ENCODE peak calls at places on chromosomes 6 and 20, in seven cellular contexts. V is choroid plexus epithelial cell, R is foreskin fibroblast, K is fibroblast of villous mesenchyme, F is A549, E is endothelial cell, Q is heart left ventricle. L is an unnamed sample.

GRCh38 chr6:15276036-15276435 is 30.2 kb downstream of the JARID2 start:
- DNase-seq in V (no peak), R (no peak), K (no peak), F (no peak), E (no peak), Q (no peak), L (no peak)

GRCh38 chr20:41072099-41072798 is 43.6 kb downstream of the TOP1 start:
- DNase-seq in V (peak), R (peak), K (peak), F (no peak), E (no peak), Q (no peak), L (no peak)

GRCh38 chr6:123398072-123398471 is 238.7 kb downstream of the TRDN start:
- DNase-seq in V (no peak), R (no peak), K (no peak), F (no peak), E (no peak), Q (no peak), L (no peak)

GRCh38 chr20:45405566-45406259 is 2.4 kb upstream of the DBNDD2 start:
- DNase-seq in V (no peak), R (peak), K (peak), F (no peak), E (no peak), Q (peak), L (no peak)

GRCh38 chr6:29941006-29941405 is 1.3 kb upstream of the HLA-A start:
- DNase-seq in V (no peak), R (peak), K (peak), F (no peak), E (no peak), Q (no peak), L (no peak)

GRCh38 chr6:109720336-109720735 is 29.2 kb downstream of the FIG4 start:
- DNase-seq in V (no peak), R (no peak), K (peak), F (no peak), E (no peak), Q (no peak), L (no peak)

GRCh38 chr6:158175111-158175510 is 7.0 kb downstream of the GTF2H5 start:
- DNase-seq in V (no peak), R (no peak), K (no peak), F (no peak), E (no peak), Q (no peak), L (no peak)

GRCh38 chr6:101021504-101021903 is 140.4 kb upstream of the ASCC3 start:
- DNase-seq in V (peak), R (no peak), K (no peak), F (no peak), E (no peak), Q (no peak), L (no peak)

GRCh38 chr20:49894073-49894470 is 21.3 kb downstream of the SPATA2 start:
- DNase-seq in V (no peak), R (no peak), K (no peak), F (no peak), E (no peak), Q (no peak), L (no peak)

GRCh38 chr6:162056745-162057144 is 670.8 kb downstream of the PRKN start:
- DNase-seq in V (peak), R (peak), K (no peak), F (peak), E (peak), Q (peak), L (no peak)

GRCh38 chr20:4667371-4667773 is 54.3 kb upstream of the PRND start:
- DNase-seq in V (no peak), R (no peak), K (peak), F (no peak), E (no peak), Q (no peak), L (no peak)

GRCh38 chr6:105135056-105135455 is 44.8 kb downstream of the POPDC3 start:
- DNase-seq in V (peak), R (peak), K (peak), F (peak), E (no peak), Q (no peak), L (no peak)
- TF ChIP-seq CTCF in V (peak), R (peak), K (no peak), F (peak), E (no peak), Q (peak), L (peak)

GRCh38 chr20:35296101-35296554 is 3.9 kb upstream of the FAM83C start:
- DNase-seq in V (no peak), R (no peak), K (no peak), F (no peak), E (no peak), Q (no peak), L (no peak)
- TF ChIP-seq CTCF in V (no peak), R (no peak), K (no peak), F (no peak), E (no peak), Q (no peak), L (no peak)

DNA sequence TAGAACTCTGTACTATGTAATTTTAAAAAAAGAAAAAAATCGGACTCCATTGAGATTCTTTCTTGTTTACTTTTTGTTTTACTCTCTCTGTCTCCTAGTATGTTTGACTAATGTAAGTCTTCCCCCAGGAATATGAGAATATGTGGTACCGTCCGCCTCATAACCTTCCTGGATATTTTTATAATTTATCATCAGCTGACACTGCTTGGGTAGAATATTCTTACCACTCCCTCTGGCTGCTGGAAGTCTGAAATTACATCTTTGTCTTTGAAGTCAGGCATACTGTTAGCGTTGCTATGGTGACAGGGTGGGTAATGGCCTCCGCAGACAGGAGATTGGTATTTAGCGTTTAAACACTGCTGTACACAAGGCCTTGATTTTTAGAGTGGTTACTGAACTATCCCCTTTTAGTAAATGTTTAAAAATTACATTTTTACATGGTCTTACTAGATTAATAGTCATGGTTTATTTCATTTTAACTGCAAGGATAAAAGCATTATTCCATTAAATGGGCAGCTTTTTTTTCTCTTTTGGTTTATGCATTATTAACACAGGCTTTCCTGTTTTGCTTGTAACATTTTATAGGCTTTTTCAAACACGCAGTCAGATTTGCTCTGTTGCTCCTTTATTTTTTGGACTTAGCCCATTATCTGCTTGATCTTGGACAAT is 176.4 kb downstream of the ARID1B start:
- DNase-seq in V (peak), R (peak), K (peak), F (peak), E (no peak), Q (peak), L (peak)
- TF ChIP-seq CTCF in V (peak), R (peak), K (peak), F (peak), E (no peak), Q (peak), L (peak)

DNA sequence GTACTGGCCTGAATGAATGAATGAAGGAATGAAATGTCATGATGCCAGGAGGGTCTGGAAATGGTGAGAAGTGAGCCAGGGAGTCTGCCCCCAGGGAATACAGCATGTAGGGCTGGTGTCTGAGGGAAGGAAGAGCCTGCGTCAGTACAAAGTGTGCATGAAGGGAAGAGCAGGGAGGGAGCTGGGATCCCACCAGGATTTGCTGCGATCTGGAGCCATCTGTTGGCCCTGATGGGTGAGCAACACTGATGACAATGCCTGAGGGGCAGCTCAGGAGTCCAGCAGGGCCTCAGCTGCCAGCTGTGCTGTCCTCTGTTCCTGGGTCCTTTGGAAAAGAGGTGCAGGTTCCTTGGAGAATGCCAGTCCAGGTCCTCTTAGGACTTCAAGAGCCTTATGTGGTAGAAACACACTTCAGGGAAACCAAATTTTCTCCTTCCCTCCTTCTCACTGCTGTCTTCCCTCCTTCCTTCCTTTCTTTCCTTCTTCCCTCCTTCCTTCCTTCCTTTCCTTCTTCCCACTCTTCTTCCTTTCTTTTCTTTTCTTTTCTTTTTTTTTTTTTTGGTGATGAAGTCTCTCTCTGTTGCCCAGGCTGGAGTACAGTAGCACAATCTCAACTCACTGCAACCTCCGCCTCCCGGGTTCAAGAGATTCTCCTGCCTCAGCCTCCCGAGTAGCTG is 11.5 kb downstream of the BPI start:
- DNase-seq in V (peak), R (peak), K (peak), F (no peak), E (no peak), Q (no peak), L (no peak)
- TF ChIP-seq CTCF in V (peak), R (peak), K (no peak), F (no peak), E (no peak), Q (no peak), L (no peak)

GRCh38 chr6:137282253-137282652 is 63.1 kb upstream of the IFNGR1 start:
- DNase-seq in V (no peak), R (no peak), K (no peak), F (no peak), E (no peak), Q (no peak), L (no peak)

GRCh38 chr6:137286368-137286767 is 67.2 kb upstream of the IFNGR1 start:
- DNase-seq in V (peak), R (no peak), K (no peak), F (no peak), E (no peak), Q (no peak), L (no peak)

GRCh38 chr6:137286926-137287325 is 67.7 kb upstream of the IFNGR1 start:
- DNase-seq in V (peak), R (peak), K (no peak), F (no peak), E (no peak), Q (no peak), L (no peak)

GRCh38 chr6:137283080-137283479 is 63.9 kb upstream of the IFNGR1 start:
- DNase-seq in V (no peak), R (no peak), K (no peak), F (no peak), E (no peak), Q (no peak), L (no peak)

GRCh38 chr6:137283940-137284910 is 65.0 kb upstream of the IFNGR1 start:
- DNase-seq in V (peak), R (no peak), K (no peak), F (no peak), E (no peak), Q (no peak), L (no peak)
- TF ChIP-seq CTCF in V (no peak), R (no peak), K (no peak), F (no peak), E (no peak), Q (no peak), L (no peak)

GRCh38 chr20:24770628-24771556 is 178.2 kb upstream of the CST7 start:
- DNase-seq in V (no peak), R (no peak), K (no peak), F (no peak), E (no peak), Q (no peak), L (no peak)

GRCh38 chr20:24772667-24773066 is 176.4 kb upstream of the CST7 start:
- DNase-seq in V (no peak), R (peak), K (no peak), F (no peak), E (no peak), Q (no peak), L (no peak)

GRCh38 chr20:24773168-24773567 is 175.9 kb upstream of the CST7 start:
- DNase-seq in V (no peak), R (peak), K (no peak), F (no peak), E (no peak), Q (no peak), L (no peak)

GRCh38 chr20:24769878-24770627 is 179.0 kb upstream of the CST7 start:
- DNase-seq in V (no peak), R (no peak), K (no peak), F (no peak), E (no peak), Q (peak), L (no peak)

GRCh38 chr20:24771651-24772061 is 177.4 kb upstream of the CST7 start:
- DNase-seq in V (no peak), R (no peak), K (no peak), F (no peak), E (peak), Q (no peak), L (no peak)
- TF ChIP-seq CTCF in V (no peak), R (no peak), K (no peak), F (no peak), E (no peak), Q (no peak), L (no peak)

DNA sequence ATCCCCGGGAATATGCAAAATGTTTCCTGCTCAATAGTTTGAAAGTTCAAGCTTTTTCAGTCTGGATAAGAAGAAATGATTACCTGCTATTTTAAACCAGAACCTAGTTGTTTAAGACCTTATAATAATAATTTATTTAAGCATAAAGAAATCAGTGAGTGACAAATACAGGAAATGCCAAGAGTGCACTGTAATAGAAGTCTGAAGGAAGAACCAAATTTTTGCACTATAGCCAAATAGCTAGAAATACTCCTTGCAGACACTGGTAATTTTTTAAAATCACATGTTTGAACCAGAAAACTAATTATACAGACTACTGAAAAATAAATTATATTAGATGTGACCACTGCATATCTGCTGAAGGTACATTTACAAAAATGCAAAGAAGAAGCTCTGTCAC is 93.2 kb downstream of the MMS22L start:
- DNase-seq in V (peak), R (peak), K (peak), F (no peak), E (no peak), Q (no peak), L (no peak)
- TF ChIP-seq CTCF in V (no peak), R (no peak), K (no peak), F (no peak), E (no peak), Q (no peak), L (no peak)

DNA sequence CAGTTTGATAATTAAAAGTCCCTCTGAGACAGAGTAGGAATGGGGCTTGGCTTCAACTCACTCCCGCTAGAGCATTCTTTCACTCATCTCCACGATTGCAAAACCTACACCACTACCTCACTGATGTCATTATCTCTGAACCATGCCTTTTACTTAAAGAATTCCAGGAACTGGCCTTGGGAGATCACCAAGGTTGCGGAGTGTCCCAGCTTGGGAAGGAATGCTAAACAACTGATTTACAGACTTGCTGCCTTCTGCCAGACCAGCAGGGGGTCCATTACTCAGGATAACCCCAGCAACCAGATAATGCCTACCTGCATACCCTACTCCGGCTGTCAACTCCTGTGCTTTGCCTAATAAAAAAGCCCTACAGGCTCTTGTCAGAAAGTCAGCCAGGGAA is 102.2 kb upstream of the RALGAPA2 start:
- DNase-seq in V (no peak), R (no peak), K (no peak), F (no peak), E (peak), Q (no peak), L (no peak)
- TF ChIP-seq CTCF in V (no peak), R (no peak), K (no peak), F (no peak), E (no peak), Q (no peak), L (no peak)